ENCODE peak calls at places on chromosomes 3 and 15, in four cellular contexts. B is AG10803, Z is vagina, N is nephron progenitor cell. K is an unnamed sample.

GRCh38 chr3:193711165-193711485 is 118.1 kb downstream of the OPA1 start:
- DNase-seq in Z (no peak), B (no peak), N (peak), K (no peak)

GRCh38 chr15:22989576-22990477 is 9.7 kb upstream of the CYFIP1 start:
- DNase-seq in N (no peak), B (peak), Z (no peak), K (no peak)

GRCh38 chr3:22627993-22628499 is 575.1 kb upstream of the UBE2E2 start:
- DNase-seq in N (peak), B (no peak), Z (no peak), K (no peak)

GRCh38 chr3:163779396-163780344 is 1298.6 kb downstream of the SI start:
- DNase-seq in B (no peak), N (no peak), Z (no peak), K (no peak)

GRCh38 chr3:180073561-180073960 is 36.8 kb upstream of the PEX5L start:
- DNase-seq in B (no peak), Z (no peak), N (no peak), K (no peak)

GRCh38 chr15:35293353-35294130 is 208.4 kb upstream of the NANOGP8 start:
- DNase-seq in Z (no peak), N (no peak), B (peak), K (no peak)

GRCh38 chr3:5769825-5770224 is 582.3 kb downstream of the EDEM1 start:
- DNase-seq in N (no peak), Z (no peak), B (no peak), K (no peak)

GRCh38 chr15:98842973-98843285 is 164.7 kb downstream of the PGPEP1L start:
- DNase-seq in Z (no peak), B (no peak), N (no peak), K (no peak)

GRCh38 chr15:70356062-70356860 is 258.5 kb upstream of the TLE3 start:
- DNase-seq in N (no peak), B (no peak), Z (peak), K (no peak)

GRCh38 chr15:96121521-96121920 is 209.0 kb upstream of the NR2F2 start:
- DNase-seq in N (no peak), B (peak), Z (no peak), K (no peak)

GRCh38 chr3:71055602-71056001 is 527.9 kb downstream of the FOXP1 start:
- DNase-seq in Z (no peak), B (no peak), N (no peak), K (no peak)

GRCh38 chr15:94131875-94132274 is 99.5 kb upstream of the MCTP2 start:
- DNase-seq in B (no peak), N (no peak), Z (no peak), K (no peak)

GRCh38 chr3:82179291-82179690 is 417.8 kb upstream of the GBE1 start:
- DNase-seq in Z (no peak), N (no peak), B (no peak), K (no peak)

GRCh38 chr15:65789759-65790158 is 2.3 kb downstream of the DENND4A start:
- DNase-seq in Z (no peak), B (no peak), N (no peak), K (peak)

GRCh38 chr3:37183375-37183831 is 9.0 kb upstream of the LRRFIP2 start:
- DNase-seq in B (peak), Z (peak), N (no peak), K (no peak)

GRCh38 chr15:26628879-26629529 is 143.9 kb downstream of the GABRB3 start:
- DNase-seq in N (peak), Z (no peak), B (peak), K (peak)

GRCh38 chr3:72049300-72049699 is 264.4 kb upstream of the PROK2 start:
- DNase-seq in N (no peak), B (no peak), Z (no peak), K (no peak)

GRCh38 chr3:190616627-190617026 is 102.7 kb downstream of the IL1RAP start:
- DNase-seq in N (no peak), Z (no peak), B (no peak), K (peak)

GRCh38 chr15:100803158-100803440 is 76.5 kb upstream of the ALDH1A3 start:
- DNase-seq in B (no peak), N (no peak), Z (no peak), K (no peak)

GRCh38 chr3:57109437-57110199 is 49.2 kb downstream of the SPATA12 start:
- DNase-seq in N (no peak), B (no peak), Z (no peak), K (no peak)

GRCh38 chr3:171028025-171028778 is 1.7 kb upstream of the SLC2A2 start:
- DNase-seq in Z (no peak), B (peak), N (peak), K (peak)

GRCh38 chr3:4757056-4757948 is 221.9 kb upstream of the BHLHE40 start:
- DNase-seq in N (no peak), Z (no peak), B (no peak), K (no peak)

GRCh38 chr15:64596701-64597468 is 136.5 kb downstream of the ZNF609 start:
- DNase-seq in B (peak), N (peak), Z (no peak), K (peak)

GRCh38 chr3:22297436-22297835 is 546.4 kb upstream of the ZNF385D start:
- DNase-seq in B (no peak), N (no peak), Z (no peak), K (no peak)

GRCh38 chr15:99568548-99569352 is 3.0 kb downstream of the MEF2A start:
- DNase-seq in B (peak), Z (no peak), N (no peak), K (no peak)

GRCh38 chr3:130849111-130849552 is 44.8 kb upstream of the ATP2C1 start:
- DNase-seq in N (no peak), Z (no peak), B (no peak), K (no peak)

GRCh38 chr15:93121994-93122910 is 33.2 kb upstream of the RGMA start:
- DNase-seq in N (no peak), B (no peak), Z (no peak), K (no peak)

GRCh38 chr15:75178171-75178937 is 23.3 kb upstream of the C15orf39 start:
- DNase-seq in N (peak), Z (no peak), B (no peak), K (peak)

GRCh38 chr3:194305356-194306108 is 45.6 kb downstream of the CPN2 start:
- DNase-seq in Z (no peak), N (no peak), B (no peak), K (no peak)

GRCh38 chr15:62190257-62190656 is 25.2 kb upstream of the C2CD4B start:
- DNase-seq in Z (no peak), N (no peak), B (no peak), K (no peak)

DNA sequence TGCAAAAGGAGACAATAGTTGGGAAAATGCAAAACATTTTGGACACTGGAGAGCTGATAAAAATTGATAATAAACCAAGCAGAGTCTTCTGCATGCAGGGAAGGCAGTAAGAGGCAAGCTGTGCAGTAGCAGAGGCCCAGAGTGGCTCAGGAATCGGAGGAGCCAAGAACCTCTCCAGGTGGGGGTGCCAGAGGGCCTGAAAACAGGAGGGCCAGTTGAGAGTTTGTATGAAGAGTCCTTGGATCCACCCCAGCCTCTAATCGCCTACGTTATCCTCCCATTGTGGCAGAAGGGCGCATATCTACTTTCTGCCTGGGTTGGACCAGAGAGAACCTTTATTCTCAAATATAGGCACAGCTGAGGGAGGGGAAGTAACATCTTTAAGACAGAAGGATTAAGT is 48.9 kb upstream of the RBP1 start:
- DNase-seq in B (no peak), Z (no peak), N (no peak), K (no peak)
- TF ChIP-seq CTCF in B (no peak), Z (no peak), N (no peak), K (no peak)

DNA sequence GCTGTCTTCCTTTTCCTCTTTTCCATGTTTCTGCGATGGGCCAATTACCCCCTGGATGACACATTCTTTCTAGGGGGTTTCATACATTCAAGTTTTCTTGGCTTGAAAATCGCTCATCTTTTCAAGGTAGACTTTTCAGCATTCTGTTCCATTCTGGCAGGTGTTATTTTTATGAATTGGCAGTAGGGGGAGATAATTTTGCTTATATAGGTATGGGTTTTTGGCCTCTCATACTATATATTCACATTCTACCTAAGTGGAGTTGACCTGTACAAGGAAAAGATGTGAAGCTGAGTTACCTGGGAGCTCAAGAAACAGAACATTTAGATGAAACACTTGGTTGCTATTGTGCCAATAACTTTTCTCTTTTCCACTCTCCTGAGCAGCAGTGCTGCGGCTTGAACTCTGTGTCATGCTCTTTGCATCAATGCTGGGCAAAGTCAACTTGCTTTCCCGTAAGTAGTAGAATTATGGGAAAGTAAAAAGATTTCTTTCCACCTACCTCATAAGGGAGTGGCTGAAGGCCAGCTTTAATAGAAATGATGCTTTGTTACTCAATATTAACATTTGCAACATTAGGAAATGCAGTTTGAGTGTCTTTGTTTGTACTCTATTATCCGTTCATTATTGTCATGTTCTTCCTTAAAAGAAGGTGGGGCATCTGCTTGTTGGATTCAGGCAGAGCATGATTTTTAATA is 27.9 kb upstream of the MFSD1 start:
- DNase-seq in N (no peak), Z (no peak), B (peak), K (no peak)
- TF ChIP-seq CTCF in N (no peak), Z (no peak), B (no peak), K (peak)

DNA sequence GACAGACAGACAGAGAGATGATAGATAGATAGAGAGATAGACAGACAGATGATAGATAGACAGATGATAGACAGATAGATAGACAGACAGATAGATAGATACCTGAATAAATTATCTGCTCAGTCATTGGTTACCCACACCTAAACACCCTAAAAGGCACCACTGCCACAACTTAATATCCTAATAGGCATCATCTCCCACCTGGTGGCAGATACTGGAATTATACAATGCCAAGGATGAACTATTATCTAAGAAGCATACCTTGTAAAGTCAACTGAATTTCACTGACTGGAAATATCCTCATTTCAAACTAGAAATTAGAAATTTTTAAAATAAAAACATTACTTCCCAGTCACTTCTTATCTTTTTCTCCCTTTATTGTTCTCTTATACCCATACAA is 19.4 kb upstream of the ATP8B4 start:
- DNase-seq in B (peak), Z (no peak), N (no peak), K (no peak)
- TF ChIP-seq CTCF in B (peak), Z (no peak), N (no peak), K (no peak)

DNA sequence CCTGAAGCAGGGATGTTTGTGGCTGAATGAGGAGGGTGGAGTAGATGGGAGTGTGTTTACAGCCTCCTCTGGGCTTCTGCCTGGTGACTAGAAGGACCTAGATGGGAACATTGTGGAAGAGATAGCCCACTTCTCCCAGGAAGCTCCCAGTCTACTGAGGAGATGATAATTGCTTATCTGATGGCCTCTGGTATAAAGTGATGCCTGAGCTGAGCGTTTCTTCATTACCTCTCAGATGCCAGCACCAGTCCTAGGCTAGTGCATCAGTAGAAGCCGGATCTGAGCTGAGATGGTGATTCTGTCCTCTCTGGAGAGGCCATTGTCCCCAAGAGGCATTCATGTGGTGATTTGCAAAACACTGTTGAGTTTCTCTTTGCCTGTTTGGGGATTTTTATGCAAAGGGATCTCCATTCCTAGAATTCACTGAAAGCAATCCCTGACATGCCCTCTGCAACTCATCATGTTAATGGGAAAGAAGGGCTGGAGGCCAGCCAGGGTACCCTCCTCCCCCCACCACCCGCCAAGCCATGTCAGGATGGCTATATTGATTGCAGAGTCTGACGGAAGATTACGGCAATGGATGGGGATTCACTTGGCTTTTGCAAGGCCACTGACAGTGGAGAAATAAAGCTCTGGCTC is 166.4 kb upstream of the ROPN1 start:
- DNase-seq in Z (no peak), B (no peak), N (no peak), K (no peak)
- TF ChIP-seq CTCF in Z (no peak), B (no peak), N (no peak), K (no peak)

DNA sequence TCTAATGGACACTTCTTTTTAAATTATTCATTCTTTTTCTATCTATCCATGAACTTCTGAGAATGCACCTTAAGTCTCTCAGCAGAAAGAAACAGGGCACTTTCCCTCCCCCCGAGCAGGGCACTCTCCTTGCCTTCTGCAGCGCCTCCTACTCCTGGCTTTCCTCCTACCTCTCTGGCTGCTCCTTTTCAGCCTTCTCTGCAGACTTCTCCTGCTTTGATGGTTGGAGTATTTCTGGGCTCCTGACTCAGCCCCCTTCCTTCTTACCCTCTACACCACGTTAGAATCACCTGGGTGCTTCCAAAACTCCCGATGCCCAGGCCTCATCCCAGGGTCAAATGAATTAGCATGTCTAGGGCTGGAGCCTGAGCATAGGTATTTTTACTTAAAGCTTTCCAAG is 3.4 kb downstream of the SCN5A start:
- DNase-seq in B (no peak), Z (no peak), N (no peak), K (no peak)
- TF ChIP-seq CTCF in B (no peak), Z (no peak), N (no peak), K (no peak)

GRCh38 chr3:135739755-135740154 is 225.8 kb upstream of the PPP2R3A start:
- DNase-seq in N (no peak), B (no peak), Z (no peak), K (no peak)

DNA sequence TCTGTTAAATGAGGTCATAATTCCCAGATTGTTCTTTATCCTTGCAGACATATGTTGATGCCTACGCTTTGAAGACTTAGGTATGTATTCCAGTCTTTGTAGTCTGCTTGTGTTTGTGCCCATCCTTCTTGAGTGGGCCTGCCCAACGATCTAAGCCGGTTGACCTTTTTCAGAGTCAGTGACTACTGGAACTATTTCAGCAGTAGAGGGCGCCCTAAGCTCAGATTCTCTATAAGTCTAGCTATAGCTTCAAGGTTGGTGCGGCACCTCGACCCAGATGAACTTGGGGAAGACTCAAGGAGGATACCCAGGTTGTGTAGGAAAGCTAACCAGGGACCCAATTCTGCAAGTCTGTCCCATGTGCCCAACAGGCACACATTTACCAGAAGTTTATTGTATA is 228.8 kb upstream of the PPP2R3A start:
- DNase-seq in Z (no peak), N (no peak), B (peak), K (peak)
- TF ChIP-seq CTCF in Z (no peak), N (no peak), B (peak), K (no peak)

GRCh38 chr3:141050913-141051632 is at the start of gene SPSB4:
- DNase-seq in Z (no peak), N (peak), B (peak), K (peak)

GRCh38 chr3:141051641-141052569 is 758 bp downstream of the SPSB4 start:
- DNase-seq in N (peak), B (no peak), Z (no peak), K (no peak)

GRCh38 chr3:141050576-141050912 is 603 bp upstream of the SPSB4 start:
- DNase-seq in B (no peak), N (no peak), Z (no peak), K (peak)

GRCh38 chr3:141047168-141047567 is 4.0 kb upstream of the SPSB4 start:
- DNase-seq in N (no peak), B (no peak), Z (no peak), K (no peak)

GRCh38 chr3:141049681-141050080 is 1.5 kb upstream of the SPSB4 start:
- DNase-seq in B (no peak), Z (no peak), N (no peak), K (peak)
- TF ChIP-seq CTCF in B (no peak), Z (no peak), N (peak), K (peak)

GRCh38 chr3:87307805-87308204 is 31.4 kb upstream of the POU1F1 start:
- DNase-seq in B (no peak), N (no peak), Z (no peak), K (no peak)
- TF ChIP-seq CTCF in B (peak), N (peak), Z (no peak), K (no peak)

GRCh38 chr3:174986685-174987084 is 127.6 kb downstream of the NAALADL2 start:
- DNase-seq in N (no peak), Z (no peak), B (peak), K (no peak)
- TF ChIP-seq CTCF in N (no peak), Z (no peak), B (no peak), K (no peak)